ENCODE peak calls at places on chromosome 19, in four cellular contexts. D is WTC11, S is K562, C is HepG2. P is an unnamed sample.

GRCh38 chr19:7333198-7334118 is 15.3 kb upstream of the ARHGEF18 start:
- DNase-seq in C (no peak), S (no peak), D (no peak), P (peak; percentile 92)

GRCh38 chr19:45195764-45196163 is 17.2 kb downstream of the BLOC1S3 start:
- DNase-seq in S (no peak), D (no peak), C (no peak), P (no peak)

GRCh38 chr19:34960103-34960805 is 3.8 kb downstream of the ZNF792 start:
- DNase-seq in D (no peak), S (no peak), C (no peak), P (no peak)

GRCh38 chr19:35266904-35267817 is 1.6 kb upstream of the USF2 start:
- DNase-seq in C (no peak), S (peak; percentile 67), D (peak; percentile 42), P (no peak)

GRCh38 chr19:7337380-7338194 is 11.2 kb upstream of the ARHGEF18 start:
- DNase-seq in S (no peak), D (no peak), C (no peak), P (peak; percentile 99)

GRCh38 chr19:6100284-6100915 is 9.9 kb downstream of the RFX2 start:
- DNase-seq in S (peak; percentile 41), D (no peak), C (no peak), P (no peak)

GRCh38 chr19:51607920-51608562 is 22.2 kb downstream of the SIGLEC5 start:
- DNase-seq in D (peak; percentile 98), C (peak; percentile 60), S (peak; percentile 88), P (no peak)

GRCh38 chr19:45729774-45730388 is 815 bp downstream of the FBXO46 start:
- DNase-seq in C (no peak), D (no peak), S (no peak), P (peak; percentile 51)

GRCh38 chr19:5145521-5146511 is 176.9 kb downstream of the KDM4B start:
- DNase-seq in S (no peak), D (peak; percentile 10), C (no peak), P (no peak)

GRCh38 chr19:14410775-14411134 is 8.4 kb downstream of the DDX39A start:
- DNase-seq in S (peak; percentile 5), D (no peak), C (no peak), P (no peak)

GRCh38 chr19:48391100-48392005 is at the start of gene KDELR1:
- DNase-seq in D (peak; percentile 79), C (peak; percentile 42), S (peak; percentile 92), P (no peak)
- TF ChIP-seq CBFB in D (no peak), C (no peak), S (no peak), P (no peak)

DNA sequence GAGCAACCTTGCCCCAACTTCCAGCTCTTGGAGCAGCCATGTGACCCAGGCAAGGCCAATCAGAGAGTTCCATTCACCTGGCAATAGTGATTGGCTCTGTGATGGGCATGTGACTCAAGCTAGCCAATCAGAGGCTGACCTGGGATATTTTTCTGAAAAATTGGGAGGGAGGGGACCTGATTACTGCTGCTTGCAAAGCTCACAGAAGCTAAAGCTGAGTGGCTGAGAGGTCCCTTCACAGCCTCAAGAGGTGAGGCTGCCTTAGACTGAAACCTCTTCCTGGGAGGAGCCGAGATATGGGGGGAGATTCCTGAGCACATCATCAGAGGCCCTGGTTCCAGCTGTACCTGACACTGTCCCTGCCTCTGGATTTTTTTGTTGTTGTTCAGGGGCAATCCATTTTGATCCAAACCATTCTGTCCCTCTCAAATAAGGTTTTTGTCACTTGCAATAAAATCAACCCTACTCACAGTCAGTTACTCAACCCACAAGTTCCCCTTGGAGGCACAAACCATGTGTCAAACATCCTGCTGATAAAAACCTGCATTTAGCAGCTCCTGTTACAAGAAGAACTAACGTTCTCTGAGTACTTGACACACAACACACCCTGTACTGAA is 4.8 kb downstream of the CIB3 start:
- DNase-seq in S (peak; percentile 51), C (no peak), D (no peak), P (no peak)
- TF ChIP-seq CBFB in S (no peak), C (no peak), D (no peak), P (no peak)

GRCh38 chr19:38850976-38851621 is 1.3 kb upstream of the HNRNPL start:
- DNase-seq in D (peak; percentile 51), S (no peak), C (no peak), P (no peak)
- TF ChIP-seq CBFB in D (no peak), S (no peak), C (no peak), P (no peak)

DNA sequence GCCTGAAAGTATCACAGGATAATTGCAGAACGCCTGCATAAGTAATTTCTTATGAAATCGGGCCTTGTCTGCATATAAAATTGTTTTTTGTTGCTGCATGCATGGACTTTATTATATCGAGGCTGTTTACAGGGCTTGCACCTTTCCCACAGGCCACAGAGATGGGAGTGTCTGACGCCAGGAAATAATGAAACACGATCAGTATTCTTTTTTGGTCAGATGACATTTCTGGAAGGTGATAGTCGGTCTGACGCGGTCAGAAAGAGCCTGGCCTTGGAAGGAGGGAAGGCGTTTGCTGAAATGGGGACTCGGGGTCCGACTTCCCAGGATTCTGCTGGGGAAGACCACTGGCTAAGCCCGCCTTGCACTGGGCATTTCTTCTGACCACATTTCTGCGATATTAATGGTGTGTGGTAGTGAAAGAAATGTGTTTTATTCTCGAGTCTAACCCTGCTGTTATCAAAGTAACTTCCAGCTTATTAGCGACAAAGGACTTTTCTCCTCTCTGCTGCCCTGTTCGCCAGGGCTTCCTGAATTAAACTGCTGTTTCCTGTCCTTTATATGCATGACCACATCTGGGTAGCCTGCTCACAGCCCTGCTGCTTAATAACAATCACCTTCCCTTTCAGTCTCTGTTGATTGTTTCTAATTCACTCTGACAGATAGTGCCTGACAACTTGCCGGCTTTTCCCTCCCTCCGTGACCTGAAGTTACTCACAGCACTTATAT is 11.6 kb upstream of the ZNF536 start:
- DNase-seq in S (no peak), D (no peak), C (no peak), P (no peak)
- TF ChIP-seq CBFB in S (no peak), D (no peak), C (no peak), P (no peak)

GRCh38 chr19:12365372-12366162 is at the start of gene ZNF442:
- DNase-seq in D (peak; percentile 98), C (peak; percentile 99), S (peak; percentile 89), P (peak; percentile 63)

GRCh38 chr19:12365094-12365371 is 450 bp downstream of the ZNF442 start:
- DNase-seq in S (no peak), C (no peak), D (no peak), P (no peak)

DNA sequence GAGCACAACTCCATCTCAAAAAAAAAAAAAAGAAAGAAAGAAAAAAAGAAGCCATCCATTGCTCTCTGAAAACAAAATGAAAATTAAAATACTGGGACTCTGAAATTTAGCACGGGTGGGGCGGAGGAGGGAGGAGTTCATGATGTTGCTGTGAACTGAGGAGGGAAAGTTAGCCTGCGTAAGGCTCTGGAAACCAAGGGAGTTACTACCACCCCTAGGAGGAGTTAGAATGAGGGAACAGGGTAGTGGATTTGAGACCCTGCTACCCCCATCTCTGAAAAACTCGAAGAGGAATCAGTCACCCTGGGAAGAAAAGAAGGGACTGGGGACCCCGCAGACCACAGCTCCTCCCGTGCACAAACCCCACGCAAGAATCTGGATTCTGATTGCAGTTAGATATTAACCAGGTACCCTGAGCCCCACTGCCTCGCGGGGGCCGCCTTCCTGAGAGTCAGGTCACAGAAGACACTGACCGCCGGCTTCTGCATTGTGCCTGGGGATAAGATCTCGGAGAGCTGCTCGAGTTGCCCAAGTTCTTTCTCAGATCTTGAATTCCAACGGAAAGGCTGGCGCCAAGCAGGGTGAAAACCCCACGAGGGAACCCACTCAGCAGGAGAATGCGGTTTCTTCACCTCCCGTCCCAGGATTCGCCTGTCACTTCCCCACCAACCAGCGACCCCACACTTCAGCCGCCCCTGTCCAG is 941 bp downstream of the ZNF442 start:
- DNase-seq in S (peak; percentile 35), C (no peak), D (peak; percentile 15), P (no peak)
- TF ChIP-seq CBFB in S (no peak), C (no peak), D (no peak), P (no peak)

P was measured in GM12878.